ENCODE peak calls at places on chromosome X, in four cellular contexts. H is HFFc6; J is hypothalamus; L is activated naive CD8-positive, alpha-beta T cell treated with anti-CD3 and anti-CD28 coated beads, Interleukin-2, amount 50 U/mL, for 24 hours. U is an unnamed sample.

GRCh38 chrX:87525771-87526229 is 8.2 kb downstream of the KLHL4 start:
- DNase-seq in H (peak; percentile 0), J (no peak), L (no peak), U (no peak)

GRCh38 chrX:2325076-2325784 is 175.5 kb downstream of the DHRSX start:
- DNase-seq in H (peak; percentile 13), J (no peak), L (peak; percentile 7), U (peak; percentile 46)

GRCh38 chrX:120791013-120791643 is 84.5 kb downstream of the CT47B1 start:
- DNase-seq in H (peak; percentile 64), J (no peak), L (no peak), U (no peak)

GRCh38 chrX:10781847-10782530 is 161.6 kb upstream of the MID1 start:
- DNase-seq in H (no peak), J (no peak), L (no peak), U (no peak)

GRCh38 chrX:143669395-143669794 is 33.5 kb upstream of the SLITRK4 start:
- DNase-seq in H (no peak), J (no peak), L (no peak), U (no peak)

GRCh38 chrX:132292753-132293152 is 73.5 kb upstream of the RAP2C start:
- DNase-seq in H (peak; percentile 31), J (no peak), L (peak; percentile 4), U (peak; percentile 30)

GRCh38 chrX:49039598-49040375 is 3.4 kb downstream of the TFE3 start:
- DNase-seq in H (peak; percentile 86), J (no peak), L (peak; percentile 36), U (no peak)

GRCh38 chrX:136146614-136147319 is 566 bp upstream of the FHL1 start:
- DNase-seq in H (no peak), J (no peak), L (peak; percentile 18), U (no peak)

GRCh38 chrX:29295987-29296680 is 708.9 kb downstream of the IL1RAPL1 start:
- DNase-seq in H (no peak), J (no peak), L (no peak), U (no peak)

GRCh38 chrX:38965883-38966282 is 164.6 kb downstream of the MID1IP1 start:
- DNase-seq in H (no peak), J (no peak), L (no peak), U (no peak)

GRCh38 chrX:136021903-136022302 is 36.7 kb downstream of the SLC9A6 start:
- DNase-seq in H (no peak), J (no peak), L (no peak), U (no peak)

GRCh38 chrX:2474280-2474962 is 26.4 kb downstream of the DHRSX start:
- DNase-seq in H (no peak), J (no peak), L (no peak), U (no peak)

GRCh38 chrX:2540426-2540942 is 39.7 kb upstream of the DHRSX start:
- DNase-seq in H (no peak), J (no peak), L (no peak), U (no peak)

GRCh38 chrX:1767026-1767425 is 152.2 kb downstream of the ASMT start:
- DNase-seq in H (no peak), J (no peak), L (no peak), U (no peak)

GRCh38 chrX:110966839-110967238 is 129.2 kb upstream of the PAK3 start:
- DNase-seq in H (no peak), J (no peak), L (no peak), U (no peak)

GRCh38 chrX:8987672-8988250 is 46.2 kb downstream of the FAM9B start:
- DNase-seq in H (no peak), J (no peak), L (no peak), U (no peak)

GRCh38 chrX:65690057-65690855 is 22.8 kb downstream of the MSN start:
- DNase-seq in H (peak; percentile 76), J (no peak), L (no peak), U (no peak)

GRCh38 chrX:49176421-49177326 is 5.0 kb downstream of the PLP2 start:
- DNase-seq in H (no peak), J (no peak), L (no peak), U (no peak)